ENCODE peak calls at places on chromosomes 11 and 22, in four cellular contexts. O is pancreas, R is endodermal cell, B is substantia nigra. S is an unnamed sample.

GRCh38 chr22:39515266-39516050 is 4.9 kb upstream of the ATF4 start:
- DNase-seq in B (no peak), R (no peak), O (no peak), S (no peak)

GRCh38 chr11:80993561-80993960 is 1552.7 kb upstream of the TENM4 start:
- DNase-seq in B (no peak), R (no peak), O (no peak), S (no peak)

GRCh38 chr11:9802291-9802861 is 138.5 kb downstream of the SWAP70 start:
- DNase-seq in R (no peak), B (no peak), O (no peak), S (peak; percentile 66)

GRCh38 chr11:57639321-57640067 is 10.2 kb downstream of the YPEL4 start:
- DNase-seq in O (no peak), B (no peak), R (peak; percentile 99), S (no peak)

GRCh38 chr11:250740-251299 is 14.0 kb downstream of the PSMD13 start:
- DNase-seq in O (peak; percentile 49), R (peak; percentile 93), B (peak; percentile 40), S (no peak)

GRCh38 chr11:83159901-83160865 is 3.3 kb downstream of the PCF11 start:
- DNase-seq in B (no peak), O (no peak), R (no peak), S (peak; percentile 68)

GRCh38 chr11:38345286-38345685 is 1747.2 kb upstream of the RAG2 start:
- DNase-seq in O (no peak), R (no peak), B (no peak), S (no peak)

GRCh38 chr11:103338621-103339484 is 229.6 kb downstream of the DYNC2H1 start:
- DNase-seq in O (no peak), B (no peak), R (peak; percentile 84), S (no peak)

GRCh38 chr11:118628861-118629549 is 21.6 kb downstream of the PHLDB1 start:
- DNase-seq in O (no peak), R (no peak), B (no peak), S (no peak)

GRCh38 chr22:39181356-39181755 is 28.9 kb upstream of the CBX7 start:
- DNase-seq in B (no peak), O (no peak), R (no peak), S (no peak)

GRCh38 chr11:120441592-120441991 is 70.0 kb upstream of the GRIK4 start:
- DNase-seq in R (no peak), O (no peak), B (no peak), S (no peak)

GRCh38 chr22:43186272-43187170 is at the start of gene TTLL12:
- DNase-seq in O (peak; percentile 66), R (peak; percentile 85), B (peak; percentile 40), S (no peak)

GRCh38 chr11:73053964-73054363 is 88.2 kb downstream of the FCHSD2 start:
- DNase-seq in B (no peak), R (no peak), O (no peak), S (no peak)

GRCh38 chr11:43376594-43376993 is 17.9 kb downstream of the TTC17 start:
- DNase-seq in R (no peak), B (no peak), O (no peak), S (peak; percentile 86)

GRCh38 chr11:93025558-93026255 is 56.3 kb downstream of the MTNR1B start:
- DNase-seq in B (no peak), O (no peak), R (no peak), S (no peak)

GRCh38 chr11:60121259-60121658 is 32.8 kb downstream of the MS4A2 start:
- DNase-seq in R (peak; percentile 69), O (no peak), B (no peak), S (no peak)

GRCh38 chr11:2700415-2701211 is 819 bp upstream of the KCNQ1OT1 start:
- DNase-seq in B (peak; percentile 56), R (peak; percentile 85), O (peak; percentile 61), S (no peak)

GRCh38 chr11:131889146-131889577 is 518.7 kb downstream of the NTM start:
- DNase-seq in B (no peak), O (no peak), R (peak; percentile 57), S (no peak)

GRCh38 chr22:46108564-46109473 is 41.5 kb upstream of the PPARA start:
- DNase-seq in O (peak; percentile 72), B (no peak), R (peak; percentile 84), S (no peak)

GRCh38 chr11:66324626-66325025 is 7.8 kb upstream of the CD248 start:
- DNase-seq in B (no peak), O (no peak), R (no peak), S (no peak)

GRCh38 chr22:36246718-36247117 is 6.2 kb upstream of the APOL1 start:
- DNase-seq in B (no peak), R (peak; percentile 14), O (no peak), S (no peak)

GRCh38 chr11:69995697-69996096 is 82.4 kb upstream of the ANO1 start:
- DNase-seq in O (no peak), B (no peak), R (no peak), S (no peak)

GRCh38 chr11:74739546-74740270 is 8.5 kb upstream of the CHRDL2 start:
- DNase-seq in O (peak; percentile 69), B (peak; percentile 22), R (peak; percentile 84), S (peak; percentile 12)

GRCh38 chr22:38732251-38732815 is 23.5 kb downstream of the SUN2 start:
- DNase-seq in R (no peak), B (no peak), O (no peak), S (no peak)

GRCh38 chr22:19762315-19763140 is 1.9 kb downstream of the TBX1 start:
- DNase-seq in R (no peak), B (no peak), O (no peak), S (no peak)

GRCh38 chr11:76714493-76714892 is 43.9 kb upstream of the LRRC32 start:
- DNase-seq in B (no peak), R (no peak), O (no peak), S (no peak)

GRCh38 chr22:39306456-39307361 is 12.7 kb downstream of the RPL3 start:
- DNase-seq in R (peak; percentile 88), B (peak; percentile 36), O (peak; percentile 54), S (no peak)

GRCh38 chr22:46149493-46149997 is 781 bp upstream of the PPARA start:
- DNase-seq in O (peak; percentile 74), B (peak; percentile 67), R (peak; percentile 83), S (no peak)

GRCh38 chr11:123055132-123055924 is 6.6 kb downstream of the HSPA8 start:
- DNase-seq in B (no peak), O (no peak), R (peak; percentile 49), S (no peak)

DNA sequence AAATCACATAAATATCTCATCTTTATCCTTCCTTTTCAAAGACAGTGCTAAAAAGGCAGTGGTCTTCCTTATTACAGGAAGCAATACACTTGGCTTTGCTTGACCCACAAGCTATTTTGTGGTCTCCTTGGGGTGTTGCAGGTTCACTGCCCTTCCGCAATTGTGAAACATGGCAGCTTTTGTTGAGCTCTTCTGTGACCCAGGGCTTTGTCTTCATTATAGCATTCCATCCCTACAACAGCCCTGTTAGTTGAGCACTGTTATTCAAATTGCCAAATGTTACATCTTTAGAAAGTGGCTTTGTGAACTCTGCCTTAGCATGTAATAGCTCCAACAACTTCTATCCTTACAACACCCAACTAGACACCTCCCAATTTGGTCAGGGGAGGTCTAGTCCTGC is 107.1 kb downstream of the OPCML start:
- DNase-seq in O (no peak), B (no peak), R (no peak), S (no peak)
- H3K27ac ChIP-seq in O (no peak overlapping the region), B (no peak overlapping the region), R (no peak overlapping the region), S (no peak overlapping the region)

DNA sequence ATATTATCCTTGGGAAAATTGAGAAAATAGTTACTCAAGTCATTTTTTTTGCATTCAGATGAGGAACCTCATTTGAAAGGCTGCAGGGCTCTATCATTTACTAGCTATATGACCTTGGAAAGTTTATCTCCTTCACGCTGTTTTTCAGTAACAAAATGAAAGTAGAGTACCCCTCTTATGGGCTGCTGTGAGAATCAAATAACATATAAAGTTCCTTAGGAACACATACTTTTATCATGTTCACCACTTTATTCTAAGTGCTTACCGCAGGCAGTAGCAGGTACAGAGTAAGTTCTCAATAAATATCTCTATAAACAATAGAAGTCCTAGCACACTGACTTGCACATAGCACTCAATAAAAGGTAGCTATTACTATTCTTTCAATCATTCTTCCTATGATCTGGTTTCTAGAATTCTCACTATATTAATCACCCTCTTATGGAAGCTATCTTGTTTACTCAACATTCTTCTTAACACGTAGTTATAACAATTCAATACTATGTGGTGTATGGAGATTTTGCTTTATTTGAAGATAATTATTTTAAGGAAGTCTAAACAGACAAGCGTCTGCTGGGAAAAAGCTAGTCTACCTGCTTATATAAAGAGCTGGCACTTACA is 1.9 kb downstream of the C11orf71 start:
- DNase-seq in O (no peak), R (no peak), B (no peak), S (no peak)
- H3K27ac ChIP-seq in O (no peak overlapping the region), R (no peak overlapping the region), B (peak overlapping the region; percentile 79), S (peak overlapping the region; percentile 97)

GRCh38 chr11:77820565-77821348 is at the start of the genes AAMDC and RSF1:
- DNase-seq in R (peak; percentile 99), O (peak; percentile 98), B (peak; percentile 99), S (peak; percentile 94)

GRCh38 chr11:77819411-77819920 is 1.1 kb downstream of the RSF1 start:
- DNase-seq in O (peak; percentile 75), B (peak; percentile 83), R (peak; percentile 95), S (peak; percentile 59)

GRCh38 chr11:77819921-77820564 is 479 bp downstream of the RSF1 start:
- DNase-seq in B (peak; percentile 54), R (peak; percentile 92), O (peak; percentile 46), S (no peak)

GRCh38 chr11:77821349-77821851 is 456 bp downstream of the AAMDC start:
- DNase-seq in O (no peak), B (peak; percentile 32), R (no peak), S (no peak)

DNA sequence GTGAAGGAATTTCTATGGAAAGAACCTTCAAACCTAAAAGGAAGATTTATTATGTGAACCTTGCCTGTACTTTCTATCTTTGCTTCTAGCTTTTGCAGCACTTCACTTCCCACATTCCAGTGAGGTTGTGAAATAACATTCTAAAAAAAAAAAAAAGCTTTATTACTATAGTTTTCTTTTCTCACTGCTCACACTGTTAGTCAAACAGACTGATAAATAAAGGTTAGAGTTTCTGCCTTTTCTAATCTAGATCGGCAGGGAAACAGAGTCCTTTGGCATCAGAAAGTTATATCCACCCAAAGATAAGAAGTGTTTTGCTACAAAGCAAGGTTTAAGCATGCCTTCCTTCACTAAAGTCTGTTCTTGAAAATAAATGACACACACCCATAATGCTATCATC is 2.8 kb downstream of the AAMDC start:
- DNase-seq in B (no peak), O (no peak), R (no peak), S (no peak)
- H3K27ac ChIP-seq in B (no peak overlapping the region), O (peak overlapping the region; percentile 4), R (no peak overlapping the region), S (no peak overlapping the region)

GRCh38 chr11:112459001-112459400 is 198.3 kb upstream of the PLET1 start:
- DNase-seq in B (no peak), O (no peak), R (no peak), S (no peak)

GRCh38 chr11:112455791-112456190 is 195.1 kb upstream of the PLET1 start:
- DNase-seq in O (no peak), B (no peak), R (no peak), S (no peak)

GRCh38 chr11:112454841-112455240 is 194.2 kb upstream of the PLET1 start:
- DNase-seq in B (no peak), O (no peak), R (no peak), S (no peak)

GRCh38 chr11:112460141-112460540 is 199.5 kb upstream of the PLET1 start:
- DNase-seq in B (no peak), O (no peak), R (no peak), S (no peak)

DNA sequence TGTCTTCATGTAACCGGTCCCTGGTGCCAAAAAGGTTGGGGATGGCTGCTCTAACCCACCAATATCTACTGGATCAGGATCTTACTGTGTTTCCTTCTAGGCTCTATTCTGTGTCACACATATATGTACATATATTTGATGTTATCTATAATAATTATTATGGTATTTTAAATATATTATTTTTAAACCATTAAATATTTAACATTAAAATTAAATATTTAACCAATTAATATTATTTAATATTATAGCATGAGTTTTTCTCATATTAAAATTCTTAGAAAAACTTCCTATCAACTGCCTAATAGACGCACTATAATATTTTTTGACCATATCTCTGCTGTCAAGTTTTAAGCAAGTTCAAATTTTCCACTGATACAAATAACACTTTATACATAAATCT is 196.9 kb upstream of the PLET1 start:
- DNase-seq in B (no peak), O (no peak), R (no peak), S (no peak)
- H3K27ac ChIP-seq in B (no peak overlapping the region), O (no peak overlapping the region), R (no peak overlapping the region), S (no peak overlapping the region)